ENCODE peak calls at places on chromosomes 5 and 9, in six cellular contexts. One of them, this sample, is unnamed. For H3K4me1, the result is how much of the 10 kb centered on the place peaks cover.

GRCh38 chr5:157908459-157908858 is 49.5 kb upstream of the CLINT1 start:
- DNase-seq in mammary epithelial cell: no peak
- DNase-seq in Peyer's patch: no peak
- DNase-seq in tibial nerve: no peak
- DNase-seq in effector memory CD4-positive, alpha-beta T cell: no peak
- DNase-seq in prostate gland: no peak
- DNase-seq in this sample: no peak

GRCh38 chr9:124934290-124934689 is 6.6 kb downstream of the GOLGA1 start:
- DNase-seq in mammary epithelial cell: no peak
- DNase-seq in Peyer's patch: no peak
- DNase-seq in tibial nerve: no peak
- DNase-seq in effector memory CD4-positive, alpha-beta T cell: no peak
- DNase-seq in prostate gland: no peak
- DNase-seq in this sample: no peak

GRCh38 chr9:31519011-31519410 is 865.4 kb upstream of the ACO1 start:
- DNase-seq in mammary epithelial cell: no peak
- DNase-seq in Peyer's patch: no peak
- DNase-seq in tibial nerve: no peak
- DNase-seq in effector memory CD4-positive, alpha-beta T cell: no peak
- DNase-seq in prostate gland: no peak
- DNase-seq in this sample: peak

GRCh38 chr9:113131689-113132151 is 19.1 kb upstream of the SLC31A2 start:
- DNase-seq in mammary epithelial cell: no peak
- DNase-seq in Peyer's patch: no peak
- DNase-seq in tibial nerve: no peak
- DNase-seq in effector memory CD4-positive, alpha-beta T cell: no peak
- DNase-seq in prostate gland: no peak
- DNase-seq in this sample: peak

GRCh38 chr5:76855961-76856360 is 6.1 kb downstream of the S100Z start:
- DNase-seq in mammary epithelial cell: no peak
- DNase-seq in Peyer's patch: no peak
- DNase-seq in tibial nerve: no peak
- DNase-seq in effector memory CD4-positive, alpha-beta T cell: no peak
- DNase-seq in prostate gland: no peak
- DNase-seq in this sample: no peak

GRCh38 chr5:15592728-15593127 is 92.7 kb downstream of the FBXL7 start:
- DNase-seq in mammary epithelial cell: no peak
- DNase-seq in Peyer's patch: no peak
- DNase-seq in tibial nerve: no peak
- DNase-seq in effector memory CD4-positive, alpha-beta T cell: no peak
- DNase-seq in prostate gland: no peak
- DNase-seq in this sample: no peak

GRCh38 chr9:120018550-120018949 is 561.4 kb downstream of the CDK5RAP2 start:
- DNase-seq in mammary epithelial cell: no peak
- DNase-seq in Peyer's patch: no peak
- DNase-seq in tibial nerve: no peak
- DNase-seq in effector memory CD4-positive, alpha-beta T cell: no peak
- DNase-seq in prostate gland: no peak
- DNase-seq in this sample: no peak

GRCh38 chr5:59174248-59174844 is 591.5 kb downstream of the RAB3C start:
- DNase-seq in mammary epithelial cell: peak
- DNase-seq in Peyer's patch: no peak
- DNase-seq in tibial nerve: no peak
- DNase-seq in effector memory CD4-positive, alpha-beta T cell: peak
- DNase-seq in prostate gland: peak
- DNase-seq in this sample: peak

GRCh38 chr5:149486726-149487635 is 64.3 kb downstream of the CSNK1A1 start:
- DNase-seq in mammary epithelial cell: peak
- DNase-seq in Peyer's patch: no peak
- DNase-seq in tibial nerve: no peak
- DNase-seq in effector memory CD4-positive, alpha-beta T cell: no peak
- DNase-seq in prostate gland: no peak
- DNase-seq in this sample: no peak

GRCh38 chr5:57675236-57675635 is 192.6 kb upstream of the ACTBL2 start:
- DNase-seq in mammary epithelial cell: no peak
- DNase-seq in Peyer's patch: no peak
- DNase-seq in tibial nerve: no peak
- DNase-seq in effector memory CD4-positive, alpha-beta T cell: no peak
- DNase-seq in prostate gland: no peak
- DNase-seq in this sample: no peak

GRCh38 chr9:38486837-38487236 is 62.6 kb upstream of the IGFBPL1 start:
- DNase-seq in mammary epithelial cell: no peak
- DNase-seq in Peyer's patch: no peak
- DNase-seq in tibial nerve: no peak
- DNase-seq in effector memory CD4-positive, alpha-beta T cell: no peak
- DNase-seq in prostate gland: no peak
- DNase-seq in this sample: no peak

GRCh38 chr9:37293664-37294524 is 128.6 kb upstream of the GRHPR start:
- DNase-seq in mammary epithelial cell: no peak
- DNase-seq in Peyer's patch: no peak
- DNase-seq in tibial nerve: no peak
- DNase-seq in effector memory CD4-positive, alpha-beta T cell: no peak
- DNase-seq in prostate gland: no peak
- DNase-seq in this sample: peak

GRCh38 chr9:37292896-37293295 is 129.6 kb upstream of the GRHPR start:
- DNase-seq in mammary epithelial cell: no peak
- DNase-seq in Peyer's patch: no peak
- DNase-seq in tibial nerve: no peak
- DNase-seq in effector memory CD4-positive, alpha-beta T cell: no peak
- DNase-seq in prostate gland: no peak
- DNase-seq in this sample: no peak

GRCh38 chr9:37289631-37290030 is 132.9 kb upstream of the GRHPR start:
- DNase-seq in mammary epithelial cell: no peak
- DNase-seq in Peyer's patch: no peak
- DNase-seq in tibial nerve: no peak
- DNase-seq in effector memory CD4-positive, alpha-beta T cell: no peak
- DNase-seq in prostate gland: no peak
- DNase-seq in this sample: no peak

GRCh38 chr9:37290366-37290765 is 132.1 kb upstream of the GRHPR start:
- DNase-seq in mammary epithelial cell: no peak
- DNase-seq in Peyer's patch: no peak
- DNase-seq in tibial nerve: no peak
- DNase-seq in effector memory CD4-positive, alpha-beta T cell: no peak
- DNase-seq in prostate gland: no peak
- DNase-seq in this sample: no peak

GRCh38 chr9:37290881-37291485 is 131.5 kb upstream of the GRHPR start:
- DNase-seq in mammary epithelial cell: peak
- DNase-seq in Peyer's patch: no peak
- DNase-seq in tibial nerve: no peak
- DNase-seq in effector memory CD4-positive, alpha-beta T cell: no peak
- DNase-seq in prostate gland: no peak
- DNase-seq in this sample: no peak
- H3K4me1 ChIP-seq in mammary epithelial cell: under half
- H3K4me1 ChIP-seq in Peyer's patch: under half
- H3K4me1 ChIP-seq in tibial nerve: under half
- H3K4me1 ChIP-seq in effector memory CD4-positive, alpha-beta T cell: under half
- H3K4me1 ChIP-seq in prostate gland: under half
- H3K4me1 ChIP-seq in this sample: under half

GRCh38 chr5:158908690-158909325 is 190.9 kb downstream of the EBF1 start:
- DNase-seq in mammary epithelial cell: no peak
- DNase-seq in Peyer's patch: no peak
- DNase-seq in tibial nerve: no peak
- DNase-seq in effector memory CD4-positive, alpha-beta T cell: no peak
- DNase-seq in prostate gland: no peak
- DNase-seq in this sample: no peak
- H3K4me1 ChIP-seq in mammary epithelial cell: under half
- H3K4me1 ChIP-seq in Peyer's patch: under half
- H3K4me1 ChIP-seq in tibial nerve: under half
- H3K4me1 ChIP-seq in effector memory CD4-positive, alpha-beta T cell: under half
- H3K4me1 ChIP-seq in prostate gland: under half
- H3K4me1 ChIP-seq in this sample: under half

GRCh38 chr5:142978252-142978651 is 208.1 kb downstream of the ARHGAP26 start:
- DNase-seq in mammary epithelial cell: no peak
- DNase-seq in Peyer's patch: no peak
- DNase-seq in tibial nerve: no peak
- DNase-seq in effector memory CD4-positive, alpha-beta T cell: no peak
- DNase-seq in prostate gland: no peak
- DNase-seq in this sample: no peak

GRCh38 chr5:142979636-142980035 is 209.5 kb downstream of the ARHGAP26 start:
- DNase-seq in mammary epithelial cell: peak
- DNase-seq in Peyer's patch: no peak
- DNase-seq in tibial nerve: no peak
- DNase-seq in effector memory CD4-positive, alpha-beta T cell: no peak
- DNase-seq in prostate gland: no peak
- DNase-seq in this sample: peak

GRCh38 chr5:142976861-142977260 is 206.7 kb downstream of the ARHGAP26 start:
- DNase-seq in mammary epithelial cell: peak
- DNase-seq in Peyer's patch: no peak
- DNase-seq in tibial nerve: no peak
- DNase-seq in effector memory CD4-positive, alpha-beta T cell: no peak
- DNase-seq in prostate gland: no peak
- DNase-seq in this sample: peak

GRCh38 chr5:142977363-142978051 is 207.3 kb downstream of the ARHGAP26 start:
- DNase-seq in mammary epithelial cell: peak
- DNase-seq in Peyer's patch: no peak
- DNase-seq in tibial nerve: no peak
- DNase-seq in effector memory CD4-positive, alpha-beta T cell: peak
- DNase-seq in prostate gland: no peak
- DNase-seq in this sample: peak

DNA sequence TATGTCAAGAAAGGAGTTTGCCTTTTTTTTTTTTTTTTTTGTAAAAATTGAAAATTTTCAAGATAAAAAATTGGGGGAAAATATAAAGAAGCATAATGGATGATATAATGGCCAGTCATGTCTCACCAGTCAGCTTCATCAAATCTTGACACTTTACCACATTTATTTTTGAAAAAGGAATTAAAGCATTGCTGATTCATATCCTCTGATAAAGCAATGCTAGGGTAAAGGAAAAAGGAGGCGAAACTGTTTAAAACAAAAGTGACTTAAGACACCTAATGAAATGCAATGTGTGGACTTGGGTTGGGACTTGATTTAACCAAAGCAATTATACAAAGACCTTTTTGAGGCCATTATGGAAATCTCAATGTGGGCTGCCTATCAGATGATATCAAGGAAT is 208.5 kb downstream of the ARHGAP26 start:
- DNase-seq in mammary epithelial cell: no peak
- DNase-seq in Peyer's patch: no peak
- DNase-seq in tibial nerve: no peak
- DNase-seq in effector memory CD4-positive, alpha-beta T cell: no peak
- DNase-seq in prostate gland: no peak
- DNase-seq in this sample: no peak
- H3K4me1 ChIP-seq in mammary epithelial cell: half or more
- H3K4me1 ChIP-seq in Peyer's patch: under half
- H3K4me1 ChIP-seq in tibial nerve: half or more
- H3K4me1 ChIP-seq in effector memory CD4-positive, alpha-beta T cell: under half
- H3K4me1 ChIP-seq in prostate gland: under half
- H3K4me1 ChIP-seq in this sample: under half

DNA sequence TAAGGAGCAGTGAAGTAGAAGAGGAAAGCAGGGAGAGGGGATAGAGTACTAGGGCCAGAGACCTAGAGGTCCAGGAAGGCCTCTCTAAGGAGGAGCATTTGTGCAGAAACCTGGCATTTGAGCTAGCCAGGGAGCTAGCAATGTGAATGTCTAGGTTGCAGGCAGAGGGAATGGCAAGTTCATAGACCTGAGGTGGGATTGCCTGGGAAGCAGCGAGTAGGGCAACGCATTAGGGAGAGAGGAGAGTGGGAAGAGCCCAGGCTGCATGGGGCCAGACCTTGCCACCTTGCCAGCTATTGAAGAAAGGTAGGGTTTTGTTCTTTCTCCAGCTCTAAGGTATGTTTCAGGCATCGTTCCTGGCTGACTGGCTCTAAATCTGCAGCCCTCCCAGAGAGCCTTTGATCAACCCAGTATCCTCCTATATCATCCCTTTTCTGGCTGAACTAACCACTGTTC is 54.0 kb downstream of the SLC22A5 start:
- DNase-seq in mammary epithelial cell: no peak
- DNase-seq in Peyer's patch: no peak
- DNase-seq in tibial nerve: no peak
- DNase-seq in effector memory CD4-positive, alpha-beta T cell: no peak
- DNase-seq in prostate gland: no peak
- DNase-seq in this sample: no peak
- H3K4me1 ChIP-seq in mammary epithelial cell: half or more
- H3K4me1 ChIP-seq in Peyer's patch: half or more
- H3K4me1 ChIP-seq in tibial nerve: half or more
- H3K4me1 ChIP-seq in effector memory CD4-positive, alpha-beta T cell: half or more
- H3K4me1 ChIP-seq in prostate gland: under half
- H3K4me1 ChIP-seq in this sample: under half

GRCh38 chr5:126095001-126095400 is 328.2 kb upstream of the GRAMD2B start:
- DNase-seq in mammary epithelial cell: no peak
- DNase-seq in Peyer's patch: no peak
- DNase-seq in tibial nerve: no peak
- DNase-seq in effector memory CD4-positive, alpha-beta T cell: no peak
- DNase-seq in prostate gland: no peak
- DNase-seq in this sample: no peak

GRCh38 chr5:126097881-126098280 is 325.3 kb upstream of the GRAMD2B start:
- DNase-seq in mammary epithelial cell: peak
- DNase-seq in Peyer's patch: no peak
- DNase-seq in tibial nerve: no peak
- DNase-seq in effector memory CD4-positive, alpha-beta T cell: no peak
- DNase-seq in prostate gland: no peak
- DNase-seq in this sample: no peak

GRCh38 chr5:126096442-126096841 is 326.8 kb upstream of the GRAMD2B start:
- DNase-seq in mammary epithelial cell: no peak
- DNase-seq in Peyer's patch: no peak
- DNase-seq in tibial nerve: no peak
- DNase-seq in effector memory CD4-positive, alpha-beta T cell: no peak
- DNase-seq in prostate gland: no peak
- DNase-seq in this sample: no peak

GRCh38 chr5:126093718-126094117 is 329.5 kb upstream of the GRAMD2B start:
- DNase-seq in mammary epithelial cell: no peak
- DNase-seq in Peyer's patch: no peak
- DNase-seq in tibial nerve: no peak
- DNase-seq in effector memory CD4-positive, alpha-beta T cell: no peak
- DNase-seq in prostate gland: no peak
- DNase-seq in this sample: no peak

DNA sequence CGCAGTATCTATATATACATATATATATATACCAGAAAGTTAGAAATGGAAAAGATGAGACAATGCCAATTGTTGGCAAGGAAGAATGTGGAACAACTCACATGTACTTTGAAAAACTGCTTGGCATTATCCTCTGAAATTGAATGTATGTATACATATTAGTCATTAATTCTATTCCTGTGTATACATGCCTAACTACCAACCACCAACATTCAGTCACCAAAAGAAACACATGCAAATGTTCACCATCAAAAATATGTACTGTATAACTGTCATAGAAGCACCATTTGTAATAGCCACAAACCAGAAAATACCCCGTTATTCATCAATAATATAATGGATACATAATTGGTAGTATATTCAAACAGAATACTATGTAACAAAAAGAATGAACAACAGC is 330.2 kb upstream of the GRAMD2B start:
- DNase-seq in mammary epithelial cell: peak
- DNase-seq in Peyer's patch: no peak
- DNase-seq in tibial nerve: no peak
- DNase-seq in effector memory CD4-positive, alpha-beta T cell: no peak
- DNase-seq in prostate gland: no peak
- DNase-seq in this sample: no peak
- H3K4me1 ChIP-seq in mammary epithelial cell: under half
- H3K4me1 ChIP-seq in Peyer's patch: under half
- H3K4me1 ChIP-seq in tibial nerve: under half
- H3K4me1 ChIP-seq in effector memory CD4-positive, alpha-beta T cell: under half
- H3K4me1 ChIP-seq in prostate gland: under half
- H3K4me1 ChIP-seq in this sample: under half

GRCh38 chr9:121262953-121263352 is 5.0 kb upstream of the GSN start:
- DNase-seq in mammary epithelial cell: no peak
- DNase-seq in Peyer's patch: no peak
- DNase-seq in tibial nerve: no peak
- DNase-seq in effector memory CD4-positive, alpha-beta T cell: no peak
- DNase-seq in prostate gland: no peak
- DNase-seq in this sample: no peak
- H3K4me1 ChIP-seq in mammary epithelial cell: under half
- H3K4me1 ChIP-seq in Peyer's patch: under half
- H3K4me1 ChIP-seq in tibial nerve: under half
- H3K4me1 ChIP-seq in effector memory CD4-positive, alpha-beta T cell: under half
- H3K4me1 ChIP-seq in prostate gland: under half
- H3K4me1 ChIP-seq in this sample: under half

GRCh38 chr9:122946486-122947003 is 5.7 kb downstream of the RABGAP1 start:
- DNase-seq in mammary epithelial cell: no peak
- DNase-seq in Peyer's patch: no peak
- DNase-seq in tibial nerve: no peak
- DNase-seq in effector memory CD4-positive, alpha-beta T cell: no peak
- DNase-seq in prostate gland: no peak
- DNase-seq in this sample: no peak
- H3K4me1 ChIP-seq in mammary epithelial cell: under half
- H3K4me1 ChIP-seq in Peyer's patch: under half
- H3K4me1 ChIP-seq in tibial nerve: half or more
- H3K4me1 ChIP-seq in effector memory CD4-positive, alpha-beta T cell: under half
- H3K4me1 ChIP-seq in prostate gland: under half
- H3K4me1 ChIP-seq in this sample: under half

This sample was measured in SJCRH30.